ENCODE peak calls at places on chromosome 7, in four cellular contexts. V is cardiac fibroblast, J is uterus, W is upper lobe of left lung. A is an unnamed sample.

GRCh38 chr7:112411186-112411795 is 39.0 kb upstream of the IFRD1 start:
- DNase-seq in V (peak), J (no peak), W (no peak), A (no peak)

GRCh38 chr7:128020161-128020560 is 11.1 kb downstream of the LRRC4 start:
- DNase-seq in W (no peak), J (no peak), V (no peak), A (no peak)

GRCh38 chr7:87416682-87417587 is 58.5 kb downstream of the ABCB4 start:
- DNase-seq in V (peak), J (peak), W (peak), A (peak)

GRCh38 chr7:94632338-94633024 is 23.5 kb downstream of the SGCE start:
- DNase-seq in V (peak), W (no peak), J (no peak), A (no peak)

GRCh38 chr7:69564454-69565417 is 33.5 kb upstream of the AUTS2 start:
- DNase-seq in W (no peak), J (peak), V (peak), A (no peak)

GRCh38 chr7:68050627-68051026 is 1054.0 kb downstream of the TYW1 start:
- DNase-seq in W (no peak), J (no peak), V (no peak), A (no peak)

GRCh38 chr7:156616269-156617202 is 24.0 kb upstream of the RNF32 start:
- DNase-seq in J (no peak), W (no peak), V (no peak), A (no peak)

GRCh38 chr7:29281782-29282541 is 87.4 kb downstream of the CHN2 start:
- DNase-seq in W (no peak), J (no peak), V (peak), A (no peak)

GRCh38 chr7:93906267-93906666 is at the start of gene GNGT1:
- DNase-seq in W (no peak), V (no peak), J (no peak), A (no peak)

GRCh38 chr7:134619627-134620331 is 26.9 kb upstream of the BPGM start:
- DNase-seq in W (no peak), J (no peak), V (peak), A (no peak)

GRCh38 chr7:35717013-35717412 is 22.1 kb upstream of the HERPUD2 start:
- DNase-seq in W (no peak), J (no peak), V (no peak), A (no peak)

GRCh38 chr7:96747413-96747940 is 37.8 kb upstream of the SEM1 start:
- DNase-seq in J (no peak), W (no peak), V (no peak), A (no peak)

GRCh38 chr7:94251-94801 is 98.0 kb upstream of the FAM20C start:
- DNase-seq in V (no peak), J (no peak), W (no peak), A (no peak)

GRCh38 chr7:9718071-9718470 is 1255.6 kb upstream of the PHF14 start:
- DNase-seq in W (no peak), J (no peak), V (no peak), A (no peak)

GRCh38 chr7:158029431-158029938 is 558.1 kb downstream of the PTPRN2 start:
- DNase-seq in W (no peak), J (no peak), V (no peak), A (no peak)

GRCh38 chr7:67821116-67821515 is 824.5 kb downstream of the TYW1 start:
- DNase-seq in V (peak), W (no peak), J (no peak), A (no peak)

GRCh38 chr7:108630002-108630401 is 60.3 kb downstream of the DNAJB9 start:
- DNase-seq in J (no peak), V (peak), W (no peak), A (no peak)

GRCh38 chr7:151769189-151769821 is 107.6 kb downstream of the PRKAG2 start:
- DNase-seq in W (no peak), J (no peak), V (no peak), A (no peak)

GRCh38 chr7:92527300-92528187 is 776 bp downstream of the PEX1 start:
- DNase-seq in V (peak), W (peak), J (peak), A (peak)
- TF ChIP-seq CTCF in V (peak), W (peak), J (no peak), A (no peak)

GRCh38 chr7:148669907-148670306 is 28.8 kb upstream of the CUL1 start:
- DNase-seq in W (no peak), V (no peak), J (no peak), A (no peak)

GRCh38 chr7:148664319-148664718 is 34.4 kb upstream of the CUL1 start:
- DNase-seq in W (no peak), J (no peak), V (peak), A (no peak)

GRCh38 chr7:148662646-148663045 is 36.1 kb upstream of the CUL1 start:
- DNase-seq in J (no peak), W (no peak), V (peak), A (no peak)

GRCh38 chr7:148661471-148661870 is 37.2 kb upstream of the CUL1 start:
- DNase-seq in V (no peak), J (no peak), W (no peak), A (no peak)

GRCh38 chr7:148665211-148665610 is 33.5 kb upstream of the CUL1 start:
- DNase-seq in V (no peak), J (no peak), W (no peak), A (no peak)
- TF ChIP-seq CTCF in V (no peak), J (no peak), W (no peak), A (no peak)

GRCh38 chr7:33673029-33673700 is 232.2 kb upstream of the BMPER start:
- DNase-seq in J (no peak), W (no peak), V (no peak), A (no peak)
- TF ChIP-seq CTCF in J (no peak), W (no peak), V (no peak), A (no peak)

GRCh38 chr7:117951711-117952280 is 78.6 kb upstream of the CTTNBP2 start:
- DNase-seq in J (no peak), W (no peak), V (no peak), A (no peak)
- TF ChIP-seq CTCF in J (no peak), W (no peak), V (no peak), A (no peak)

DNA sequence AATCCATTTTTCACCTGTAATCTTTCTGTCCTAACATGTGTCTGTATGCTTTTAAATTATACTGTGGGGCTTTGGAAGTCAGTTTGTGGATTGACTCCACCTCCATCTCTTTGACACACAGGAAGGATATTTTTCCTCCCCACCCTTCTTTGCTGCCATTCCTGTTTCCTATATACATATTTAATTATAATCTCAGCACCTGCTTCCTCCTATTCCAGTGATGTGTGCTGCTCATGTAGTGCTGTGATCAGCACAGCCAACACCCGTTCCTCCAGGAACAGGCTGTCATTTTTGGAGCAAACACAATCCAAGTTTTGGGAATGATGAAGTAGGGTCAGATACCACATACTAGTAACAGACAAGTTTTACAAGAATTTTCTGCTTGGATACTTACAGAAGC is 135.0 kb upstream of the PRPS1L1 start:
- DNase-seq in W (no peak), V (no peak), J (no peak), A (no peak)
- TF ChIP-seq CTCF in W (no peak), V (no peak), J (no peak), A (no peak)

DNA sequence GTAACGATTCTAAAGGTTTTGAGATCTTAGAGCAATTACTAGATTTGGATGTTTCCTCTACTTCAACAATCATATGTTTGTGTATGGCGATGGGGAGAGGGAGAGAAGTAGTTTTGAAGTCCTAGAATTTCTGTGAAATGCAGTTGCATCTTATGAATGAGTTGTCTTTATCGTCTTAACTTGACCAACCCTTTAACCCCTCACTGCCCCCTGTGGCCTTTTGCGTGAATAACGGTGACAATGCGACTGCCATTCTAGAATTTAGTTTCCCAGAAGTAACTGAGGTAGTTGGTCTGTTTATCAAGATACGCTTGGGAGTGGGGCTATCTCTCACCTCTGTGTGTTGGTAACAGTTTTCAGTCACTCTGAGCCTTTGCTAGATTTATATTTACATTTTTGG is 204.6 kb downstream of the HDAC9 start:
- DNase-seq in W (no peak), V (no peak), J (no peak), A (no peak)
- TF ChIP-seq CTCF in W (no peak), V (no peak), J (no peak), A (no peak)

GRCh38 chr7:145106001-145106400 is 270.1 kb upstream of the TPK1 start:
- DNase-seq in V (peak), W (no peak), J (no peak), A (no peak)
- TF ChIP-seq CTCF in V (no peak), W (no peak), J (no peak), A (no peak)

GRCh38 chr7:82592416-82592815 is 148.8 kb upstream of the CACNA2D1 start:
- DNase-seq in J (no peak), V (no peak), W (no peak), A (no peak)
- TF ChIP-seq CTCF in J (no peak), V (no peak), W (no peak), A (no peak)

DNA sequence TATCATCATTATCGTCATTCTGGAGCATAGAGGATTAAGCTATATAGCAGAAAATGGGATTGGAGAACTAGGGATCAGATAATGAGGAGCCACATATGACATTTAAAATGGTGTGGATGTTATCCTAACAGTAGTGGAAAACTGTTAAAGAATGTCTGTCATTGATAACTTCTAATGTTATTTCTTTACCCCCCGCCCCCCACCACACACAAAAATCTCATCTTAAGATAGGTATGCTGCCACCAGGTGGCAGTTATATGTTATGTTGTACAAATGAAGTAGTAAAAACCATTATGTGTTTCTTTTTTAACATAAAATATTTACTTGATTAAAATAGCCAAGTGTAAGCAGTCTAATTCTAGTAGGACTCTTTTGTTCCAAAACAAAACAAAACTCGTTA is 13.0 kb downstream of the AKAP9 start:
- DNase-seq in W (no peak), J (no peak), V (peak), A (no peak)
- TF ChIP-seq CTCF in W (no peak), J (no peak), V (peak), A (peak)

A was measured in natural killer cell.